ENCODE peak calls at places on chromosomes 16 and 17, in six cellular contexts. One of them, this sample, is unnamed.

GRCh38 chr16:57479422-57480126 is 6.7 kb downstream of the DOK4 start:
- DNase-seq in neural crest cell: no peak
- DNase-seq in BE2C: peak; percentile 88
- DNase-seq in HFFc6: peak; percentile 40
- DNase-seq in RWPE1: no peak
- DNase-seq in CD4-positive, alpha-beta T cell: no peak
- DNase-seq in this sample: no peak

GRCh38 chr17:38453951-38454421 is 25.7 kb downstream of the ARHGAP23 start:
- DNase-seq in CD4-positive, alpha-beta T cell: no peak
- DNase-seq in BE2C: peak; percentile 57
- DNase-seq in neural crest cell: no peak
- DNase-seq in RWPE1: no peak
- DNase-seq in HFFc6: peak; percentile 33
- DNase-seq in this sample: peak; percentile 57

GRCh38 chr16:63461248-63461841 is 1425.1 kb upstream of the CDH8 start:
- DNase-seq in neural crest cell: peak; percentile 30
- DNase-seq in CD4-positive, alpha-beta T cell: no peak
- DNase-seq in HFFc6: peak; percentile 5
- DNase-seq in BE2C: peak; percentile 30
- DNase-seq in RWPE1: peak; percentile 4
- DNase-seq in this sample: peak; percentile 58

GRCh38 chr17:21680366-21680765 is 12.0 kb upstream of the KCNJ18 start:
- DNase-seq in BE2C: no peak
- DNase-seq in RWPE1: no peak
- DNase-seq in neural crest cell: no peak
- DNase-seq in HFFc6: no peak
- DNase-seq in CD4-positive, alpha-beta T cell: no peak
- DNase-seq in this sample: no peak

GRCh38 chr16:1468456-1468855 is 6.4 kb downstream of the CLCN7 start:
- DNase-seq in HFFc6: no peak
- DNase-seq in neural crest cell: no peak
- DNase-seq in RWPE1: no peak
- DNase-seq in BE2C: no peak
- DNase-seq in CD4-positive, alpha-beta T cell: no peak
- DNase-seq in this sample: no peak

GRCh38 chr17:38574712-38575111 is 31.0 kb downstream of the SRCIN1 start:
- DNase-seq in CD4-positive, alpha-beta T cell: no peak
- DNase-seq in RWPE1: no peak
- DNase-seq in HFFc6: no peak
- DNase-seq in BE2C: no peak
- DNase-seq in neural crest cell: no peak
- DNase-seq in this sample: no peak

GRCh38 chr16:3113765-3114479 is 1.5 kb downstream of the ZNF205 start:
- DNase-seq in BE2C: peak; percentile 51
- DNase-seq in HFFc6: peak; percentile 22
- DNase-seq in RWPE1: no peak
- DNase-seq in neural crest cell: no peak
- DNase-seq in CD4-positive, alpha-beta T cell: no peak
- DNase-seq in this sample: no peak

GRCh38 chr17:64001763-64002529 is 3.8 kb downstream of the PRR29 start:
- DNase-seq in HFFc6: no peak
- DNase-seq in RWPE1: no peak
- DNase-seq in BE2C: no peak
- DNase-seq in neural crest cell: no peak
- DNase-seq in CD4-positive, alpha-beta T cell: no peak
- DNase-seq in this sample: peak; percentile 41

GRCh38 chr17:41796066-41796895 is 9.8 kb upstream of the JUP start:
- DNase-seq in CD4-positive, alpha-beta T cell: no peak
- DNase-seq in RWPE1: no peak
- DNase-seq in HFFc6: no peak
- DNase-seq in BE2C: no peak
- DNase-seq in neural crest cell: no peak
- DNase-seq in this sample: no peak

GRCh38 chr17:14299261-14300093 is 1.4 kb upstream of the HS3ST3B1 start:
- DNase-seq in HFFc6: no peak
- DNase-seq in neural crest cell: no peak
- DNase-seq in BE2C: no peak
- DNase-seq in RWPE1: no peak
- DNase-seq in CD4-positive, alpha-beta T cell: no peak
- DNase-seq in this sample: no peak

GRCh38 chr17:14301279-14301760 is 439 bp downstream of the HS3ST3B1 start:
- DNase-seq in CD4-positive, alpha-beta T cell: no peak
- DNase-seq in HFFc6: no peak
- DNase-seq in RWPE1: no peak
- DNase-seq in BE2C: no peak
- DNase-seq in neural crest cell: no peak
- DNase-seq in this sample: no peak

GRCh38 chr17:14301761-14302401 is 1.0 kb downstream of the HS3ST3B1 start:
- DNase-seq in CD4-positive, alpha-beta T cell: no peak
- DNase-seq in BE2C: no peak
- DNase-seq in neural crest cell: no peak
- DNase-seq in RWPE1: no peak
- DNase-seq in HFFc6: peak; percentile 30
- DNase-seq in this sample: peak; percentile 49

GRCh38 chr17:14302421-14303099 is 1.7 kb downstream of the HS3ST3B1 start:
- DNase-seq in neural crest cell: peak; percentile 76
- DNase-seq in CD4-positive, alpha-beta T cell: peak; percentile 75
- DNase-seq in BE2C: peak; percentile 73
- DNase-seq in HFFc6: peak; percentile 85
- DNase-seq in RWPE1: peak; percentile 77
- DNase-seq in this sample: peak; percentile 86

DNA sequence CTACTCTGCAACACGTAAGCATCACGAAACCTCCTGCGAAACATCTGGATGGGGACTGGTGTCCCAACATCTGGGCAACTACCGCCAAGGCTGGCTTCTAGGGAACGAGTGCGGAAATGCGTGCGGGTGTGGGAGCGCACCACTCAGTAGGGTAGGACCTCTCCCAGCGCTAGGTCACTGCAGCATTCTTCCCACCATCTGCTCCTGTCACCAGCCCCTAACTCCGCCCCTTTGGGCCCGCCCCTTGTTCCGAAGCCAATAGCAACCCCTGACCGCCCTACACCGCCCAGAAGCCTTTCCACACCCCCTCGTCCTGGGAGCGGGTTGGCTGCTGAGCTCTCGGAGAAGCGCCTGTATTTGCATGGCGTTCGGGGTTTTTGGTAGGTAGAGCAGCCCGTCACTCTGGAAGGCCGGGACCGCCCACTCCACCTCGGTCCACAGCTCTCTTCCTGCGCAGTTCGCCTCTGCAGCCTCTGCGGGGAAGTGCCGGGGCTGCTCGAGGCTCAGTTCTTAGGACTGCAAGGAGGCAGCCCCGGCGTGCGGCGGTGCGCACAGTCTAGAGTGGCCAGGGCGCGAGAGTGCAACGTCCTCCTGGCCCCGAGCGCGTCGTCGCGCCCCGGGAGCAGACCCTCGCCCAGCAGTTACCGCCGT is at the start of gene HS3ST3B1:
- DNase-seq in HFFc6: peak; percentile 100
- DNase-seq in BE2C: peak; percentile 95
- DNase-seq in neural crest cell: peak; percentile 98
- DNase-seq in RWPE1: peak; percentile 97
- DNase-seq in CD4-positive, alpha-beta T cell: peak; percentile 96
- DNase-seq in this sample: peak; percentile 99
- TF ChIP-seq CTCF in HFFc6: no peak
- TF ChIP-seq CTCF in BE2C: no peak
- TF ChIP-seq CTCF in neural crest cell: peak; percentile 49
- TF ChIP-seq CTCF in RWPE1: no peak
- TF ChIP-seq CTCF in CD4-positive, alpha-beta T cell: no peak
- TF ChIP-seq CTCF in this sample: no peak

GRCh38 chr17:45794840-45795239 is 10.7 kb downstream of the CRHR1 start:
- DNase-seq in neural crest cell: no peak
- DNase-seq in BE2C: no peak
- DNase-seq in CD4-positive, alpha-beta T cell: no peak
- DNase-seq in HFFc6: peak; percentile 10
- DNase-seq in RWPE1: no peak
- DNase-seq in this sample: peak; percentile 22
- TF ChIP-seq CTCF in neural crest cell: no peak
- TF ChIP-seq CTCF in BE2C: peak; percentile 30
- TF ChIP-seq CTCF in CD4-positive, alpha-beta T cell: no peak
- TF ChIP-seq CTCF in HFFc6: peak; percentile 50
- TF ChIP-seq CTCF in RWPE1: no peak
- TF ChIP-seq CTCF in this sample: no peak

GRCh38 chr16:19392352-19392751 is 25.3 kb upstream of the TMC5 start:
- DNase-seq in neural crest cell: no peak
- DNase-seq in BE2C: no peak
- DNase-seq in HFFc6: no peak
- DNase-seq in CD4-positive, alpha-beta T cell: no peak
- DNase-seq in RWPE1: no peak
- DNase-seq in this sample: no peak

GRCh38 chr16:19386555-19386954 is 31.1 kb upstream of the TMC5 start:
- DNase-seq in HFFc6: no peak
- DNase-seq in BE2C: no peak
- DNase-seq in CD4-positive, alpha-beta T cell: no peak
- DNase-seq in RWPE1: no peak
- DNase-seq in neural crest cell: no peak
- DNase-seq in this sample: no peak

GRCh38 chr16:19384656-19385055 is 33.0 kb upstream of the TMC5 start:
- DNase-seq in HFFc6: no peak
- DNase-seq in neural crest cell: no peak
- DNase-seq in RWPE1: peak; percentile 74
- DNase-seq in BE2C: no peak
- DNase-seq in CD4-positive, alpha-beta T cell: no peak
- DNase-seq in this sample: peak; percentile 34

GRCh38 chr16:19393226-19394074 is 24.2 kb upstream of the TMC5 start:
- DNase-seq in HFFc6: peak; percentile 46
- DNase-seq in CD4-positive, alpha-beta T cell: no peak
- DNase-seq in RWPE1: no peak
- DNase-seq in BE2C: no peak
- DNase-seq in neural crest cell: no peak
- DNase-seq in this sample: peak; percentile 72

DNA sequence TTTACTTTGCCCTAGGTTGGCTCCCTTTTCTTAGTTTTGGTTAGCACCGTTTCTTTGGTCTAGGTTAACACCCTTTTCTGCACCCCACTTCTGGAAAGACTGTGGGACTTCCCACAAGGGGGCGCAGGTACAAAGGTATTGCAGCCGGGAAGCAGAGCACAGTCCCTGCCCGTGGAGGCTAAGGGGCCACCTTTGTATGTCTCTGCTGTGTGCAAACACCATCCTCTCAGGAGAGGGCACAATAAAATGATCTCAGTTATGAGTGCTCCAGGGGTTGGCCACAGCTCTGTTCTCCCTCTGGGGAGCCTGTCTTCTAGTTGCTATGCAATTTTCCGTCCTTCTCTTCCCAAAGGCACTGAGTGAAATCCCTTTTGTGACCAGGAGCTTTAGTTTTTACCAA is 28.4 kb upstream of the TMC5 start:
- DNase-seq in neural crest cell: peak; percentile 41
- DNase-seq in HFFc6: peak; percentile 40
- DNase-seq in RWPE1: peak; percentile 39
- DNase-seq in BE2C: peak; percentile 42
- DNase-seq in CD4-positive, alpha-beta T cell: no peak
- DNase-seq in this sample: peak; percentile 73
- TF ChIP-seq CTCF in neural crest cell: peak; percentile 60
- TF ChIP-seq CTCF in HFFc6: peak; percentile 80
- TF ChIP-seq CTCF in RWPE1: peak; percentile 65
- TF ChIP-seq CTCF in BE2C: peak; percentile 56
- TF ChIP-seq CTCF in CD4-positive, alpha-beta T cell: no peak
- TF ChIP-seq CTCF in this sample: peak; percentile 51

GRCh38 chr16:30722443-30722842 is 23.5 kb downstream of the SRCAP start:
- DNase-seq in CD4-positive, alpha-beta T cell: no peak
- DNase-seq in HFFc6: no peak
- DNase-seq in neural crest cell: no peak
- DNase-seq in BE2C: no peak
- DNase-seq in RWPE1: no peak
- DNase-seq in this sample: no peak
- TF ChIP-seq CTCF in CD4-positive, alpha-beta T cell: no peak
- TF ChIP-seq CTCF in HFFc6: peak; percentile 20
- TF ChIP-seq CTCF in neural crest cell: no peak
- TF ChIP-seq CTCF in BE2C: no peak
- TF ChIP-seq CTCF in RWPE1: no peak
- TF ChIP-seq CTCF in this sample: no peak

GRCh38 chr17:7495906-7496434 is 11.8 kb downstream of the POLR2A start:
- DNase-seq in BE2C: no peak
- DNase-seq in CD4-positive, alpha-beta T cell: no peak
- DNase-seq in HFFc6: no peak
- DNase-seq in neural crest cell: no peak
- DNase-seq in RWPE1: no peak
- DNase-seq in this sample: no peak

GRCh38 chr17:7496470-7497227 is 12.5 kb downstream of the POLR2A start:
- DNase-seq in BE2C: no peak
- DNase-seq in RWPE1: no peak
- DNase-seq in CD4-positive, alpha-beta T cell: no peak
- DNase-seq in neural crest cell: no peak
- DNase-seq in HFFc6: no peak
- DNase-seq in this sample: no peak

GRCh38 chr17:7499161-7499560 is 15.0 kb downstream of the POLR2A start:
- DNase-seq in CD4-positive, alpha-beta T cell: no peak
- DNase-seq in HFFc6: no peak
- DNase-seq in BE2C: no peak
- DNase-seq in RWPE1: no peak
- DNase-seq in neural crest cell: no peak
- DNase-seq in this sample: no peak

GRCh38 chr17:7497636-7498035 is 13.5 kb downstream of the POLR2A start:
- DNase-seq in RWPE1: no peak
- DNase-seq in HFFc6: no peak
- DNase-seq in CD4-positive, alpha-beta T cell: no peak
- DNase-seq in BE2C: no peak
- DNase-seq in neural crest cell: no peak
- DNase-seq in this sample: no peak

GRCh38 chr17:7497228-7497627 is 13.1 kb downstream of the POLR2A start:
- DNase-seq in RWPE1: no peak
- DNase-seq in BE2C: no peak
- DNase-seq in CD4-positive, alpha-beta T cell: no peak
- DNase-seq in HFFc6: no peak
- DNase-seq in neural crest cell: no peak
- DNase-seq in this sample: no peak
- TF ChIP-seq CTCF in RWPE1: no peak
- TF ChIP-seq CTCF in BE2C: no peak
- TF ChIP-seq CTCF in CD4-positive, alpha-beta T cell: no peak
- TF ChIP-seq CTCF in HFFc6: no peak
- TF ChIP-seq CTCF in neural crest cell: no peak
- TF ChIP-seq CTCF in this sample: no peak

GRCh38 chr17:22694362-22695227 is 1002.3 kb downstream of the KCNJ18 start:
- DNase-seq in neural crest cell: no peak
- DNase-seq in RWPE1: no peak
- DNase-seq in BE2C: peak; percentile 21
- DNase-seq in CD4-positive, alpha-beta T cell: no peak
- DNase-seq in HFFc6: no peak
- DNase-seq in this sample: no peak
- TF ChIP-seq CTCF in neural crest cell: no peak
- TF ChIP-seq CTCF in RWPE1: no peak
- TF ChIP-seq CTCF in BE2C: peak; percentile 49
- TF ChIP-seq CTCF in CD4-positive, alpha-beta T cell: no peak
- TF ChIP-seq CTCF in HFFc6: peak; percentile 65
- TF ChIP-seq CTCF in this sample: peak; percentile 19

DNA sequence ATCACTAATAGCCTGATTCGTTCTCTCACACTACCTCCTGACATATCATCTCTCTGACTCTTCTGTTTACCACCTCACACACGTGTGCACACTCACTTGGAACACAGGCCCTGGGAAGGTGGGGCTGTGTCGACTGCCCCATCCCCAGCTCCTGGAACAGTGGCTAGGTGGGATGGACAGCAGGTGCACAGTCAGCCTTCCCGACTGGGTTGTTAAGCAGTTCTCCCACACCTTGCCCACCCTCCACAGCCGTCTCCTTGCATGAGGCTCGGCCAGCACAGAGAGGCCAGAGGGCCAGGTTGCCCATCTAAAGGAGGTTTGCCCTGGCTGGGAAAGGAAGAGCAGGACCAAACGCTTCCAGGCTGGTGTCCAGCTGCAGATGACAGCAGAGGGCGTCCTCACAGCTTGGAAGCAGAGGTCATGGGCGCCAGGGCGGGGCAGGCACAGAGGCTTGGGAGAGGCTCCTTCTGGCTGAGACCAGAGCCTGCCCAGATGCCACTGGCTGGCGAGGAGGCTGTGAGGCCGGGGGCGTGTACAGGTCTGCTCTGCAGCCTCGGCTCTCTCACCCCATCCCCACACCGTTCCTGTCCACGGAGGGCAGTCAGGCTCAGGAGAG is 92.8 kb downstream of the AMFR start:
- DNase-seq in CD4-positive, alpha-beta T cell: no peak
- DNase-seq in neural crest cell: peak; percentile 63
- DNase-seq in RWPE1: peak; percentile 46
- DNase-seq in BE2C: no peak
- DNase-seq in HFFc6: peak; percentile 75
- DNase-seq in this sample: peak; percentile 88
- TF ChIP-seq CTCF in CD4-positive, alpha-beta T cell: no peak
- TF ChIP-seq CTCF in neural crest cell: peak; percentile 48
- TF ChIP-seq CTCF in RWPE1: peak; percentile 24
- TF ChIP-seq CTCF in BE2C: no peak
- TF ChIP-seq CTCF in HFFc6: peak; percentile 79
- TF ChIP-seq CTCF in this sample: peak; percentile 70

This sample was measured in MCF 10A.